ENCODE peak calls at places on chromosomes 1 and 21, in six cellular contexts. One of them, this sample, is unnamed. For H3K4me1, the result is how much of the 10 kb centered on the place peaks cover.

GRCh38 chr1:153777648-153778047 is 2.4 kb downstream of the SLC27A3 start:
- DNase-seq in IMR-90: peak
- DNase-seq in neuronal stem cell: no peak
- DNase-seq in mesenchymal stem cell: no peak
- DNase-seq in mesendoderm: no peak
- DNase-seq in H1: no peak
- DNase-seq in this sample: no peak

GRCh38 chr1:212754715-212755114 is 36.9 kb downstream of the NSL1 start:
- DNase-seq in IMR-90: no peak
- DNase-seq in neuronal stem cell: no peak
- DNase-seq in mesenchymal stem cell: peak
- DNase-seq in mesendoderm: peak
- DNase-seq in H1: no peak
- DNase-seq in this sample: no peak

GRCh38 chr1:41514381-41514780 is 29.9 kb upstream of the EDN2 start:
- DNase-seq in IMR-90: no peak
- DNase-seq in neuronal stem cell: no peak
- DNase-seq in mesenchymal stem cell: no peak
- DNase-seq in mesendoderm: no peak
- DNase-seq in H1: no peak
- DNase-seq in this sample: peak

GRCh38 chr1:64302971-64303370 is 99.5 kb downstream of the UBE2U start:
- DNase-seq in IMR-90: peak
- DNase-seq in neuronal stem cell: no peak
- DNase-seq in mesenchymal stem cell: no peak
- DNase-seq in mesendoderm: no peak
- DNase-seq in H1: no peak
- DNase-seq in this sample: no peak

GRCh38 chr21:15421947-15422346 is 307.8 kb upstream of the USP25 start:
- DNase-seq in IMR-90: no peak
- DNase-seq in neuronal stem cell: no peak
- DNase-seq in mesenchymal stem cell: no peak
- DNase-seq in mesendoderm: no peak
- DNase-seq in H1: no peak
- DNase-seq in this sample: no peak

GRCh38 chr1:1022322-1023090 is 2.6 kb downstream of the AGRN start:
- DNase-seq in IMR-90: no peak
- DNase-seq in neuronal stem cell: no peak
- DNase-seq in mesenchymal stem cell: no peak
- DNase-seq in mesendoderm: no peak
- DNase-seq in H1: no peak
- DNase-seq in this sample: no peak

GRCh38 chr21:29419422-29419821 is 120.7 kb downstream of the BACH1 start:
- DNase-seq in IMR-90: no peak
- DNase-seq in neuronal stem cell: no peak
- DNase-seq in mesenchymal stem cell: no peak
- DNase-seq in mesendoderm: no peak
- DNase-seq in H1: no peak
- DNase-seq in this sample: no peak

GRCh38 chr1:94235189-94236020 is 2.0 kb downstream of the ARHGAP29 start:
- DNase-seq in IMR-90: no peak
- DNase-seq in neuronal stem cell: no peak
- DNase-seq in mesenchymal stem cell: no peak
- DNase-seq in mesendoderm: no peak
- DNase-seq in H1: no peak
- DNase-seq in this sample: no peak

GRCh38 chr1:10868599-10868965 is 72.1 kb upstream of the CASZ1 start:
- DNase-seq in IMR-90: no peak
- DNase-seq in neuronal stem cell: no peak
- DNase-seq in mesenchymal stem cell: no peak
- DNase-seq in mesendoderm: no peak
- DNase-seq in H1: no peak
- DNase-seq in this sample: peak

GRCh38 chr1:171188388-171189266 is 3.5 kb downstream of the FMO2 start:
- DNase-seq in IMR-90: peak
- DNase-seq in neuronal stem cell: peak
- DNase-seq in mesenchymal stem cell: peak
- DNase-seq in mesendoderm: peak
- DNase-seq in H1: no peak
- DNase-seq in this sample: peak

GRCh38 chr1:93087532-93087931 is 8.4 kb downstream of the MTF2 start:
- DNase-seq in IMR-90: no peak
- DNase-seq in neuronal stem cell: no peak
- DNase-seq in mesenchymal stem cell: no peak
- DNase-seq in mesendoderm: no peak
- DNase-seq in H1: no peak
- DNase-seq in this sample: no peak

GRCh38 chr1:205141236-205142104 is 19.7 kb upstream of the RBBP5 start:
- DNase-seq in IMR-90: peak
- DNase-seq in neuronal stem cell: peak
- DNase-seq in mesenchymal stem cell: peak
- DNase-seq in mesendoderm: peak
- DNase-seq in H1: peak
- DNase-seq in this sample: peak

GRCh38 chr1:21115098-21115760 is 61.5 kb downstream of the EIF4G3 start:
- DNase-seq in IMR-90: no peak
- DNase-seq in neuronal stem cell: no peak
- DNase-seq in mesenchymal stem cell: no peak
- DNase-seq in mesendoderm: no peak
- DNase-seq in H1: no peak
- DNase-seq in this sample: no peak

GRCh38 chr1:21121764-21122471 is 54.8 kb downstream of the EIF4G3 start:
- DNase-seq in IMR-90: peak
- DNase-seq in neuronal stem cell: no peak
- DNase-seq in mesenchymal stem cell: no peak
- DNase-seq in mesendoderm: no peak
- DNase-seq in H1: no peak
- DNase-seq in this sample: no peak

GRCh38 chr1:21117159-21117953 is 59.3 kb downstream of the EIF4G3 start:
- DNase-seq in IMR-90: no peak
- DNase-seq in neuronal stem cell: peak
- DNase-seq in mesenchymal stem cell: no peak
- DNase-seq in mesendoderm: no peak
- DNase-seq in H1: no peak
- DNase-seq in this sample: no peak
- H3K4me3 ChIP-seq in IMR-90: no peak
- H3K4me3 ChIP-seq in neuronal stem cell: no peak
- H3K4me3 ChIP-seq in mesenchymal stem cell: no peak
- H3K4me3 ChIP-seq in mesendoderm: no peak
- H3K4me3 ChIP-seq in H1: no peak
- H3K4me3 ChIP-seq in this sample: no peak

GRCh38 chr1:16211824-16212223 is 628 bp downstream of the ARHGEF19 start:
- DNase-seq in IMR-90: no peak
- DNase-seq in neuronal stem cell: no peak
- DNase-seq in mesenchymal stem cell: no peak
- DNase-seq in mesendoderm: no peak
- DNase-seq in H1: no peak
- DNase-seq in this sample: no peak
- H3K4ac ChIP-seq in IMR-90: no peak
- H3K4ac ChIP-seq in neuronal stem cell: no peak
- H3K4ac ChIP-seq in mesenchymal stem cell: no peak
- H3K4ac ChIP-seq in mesendoderm: peak
- H3K4ac ChIP-seq in H1: peak
- H3K4ac ChIP-seq in this sample: peak

GRCh38 chr1:68217060-68217554 is 15.2 kb downstream of the WLS start:
- DNase-seq in IMR-90: no peak
- DNase-seq in neuronal stem cell: peak
- DNase-seq in mesenchymal stem cell: no peak
- DNase-seq in mesendoderm: peak
- DNase-seq in H1: no peak
- DNase-seq in this sample: no peak

GRCh38 chr1:68221001-68221970 is 11.0 kb downstream of the WLS start:
- DNase-seq in IMR-90: no peak
- DNase-seq in neuronal stem cell: no peak
- DNase-seq in mesenchymal stem cell: no peak
- DNase-seq in mesendoderm: no peak
- DNase-seq in H1: no peak
- DNase-seq in this sample: peak

GRCh38 chr1:68216088-68216487 is 16.2 kb downstream of the WLS start:
- DNase-seq in IMR-90: no peak
- DNase-seq in neuronal stem cell: no peak
- DNase-seq in mesenchymal stem cell: no peak
- DNase-seq in mesendoderm: no peak
- DNase-seq in H1: no peak
- DNase-seq in this sample: no peak

GRCh38 chr1:68220420-68220819 is 11.9 kb downstream of the WLS start:
- DNase-seq in IMR-90: no peak
- DNase-seq in neuronal stem cell: no peak
- DNase-seq in mesenchymal stem cell: no peak
- DNase-seq in mesendoderm: no peak
- DNase-seq in H1: no peak
- DNase-seq in this sample: no peak

GRCh38 chr1:68218485-68218884 is 13.8 kb downstream of the WLS start:
- DNase-seq in IMR-90: no peak
- DNase-seq in neuronal stem cell: no peak
- DNase-seq in mesenchymal stem cell: no peak
- DNase-seq in mesendoderm: peak
- DNase-seq in H1: no peak
- DNase-seq in this sample: peak
- H3K4me1 ChIP-seq in IMR-90: under half
- H3K4me1 ChIP-seq in neuronal stem cell: under half
- H3K4me1 ChIP-seq in mesenchymal stem cell: under half
- H3K4me1 ChIP-seq in mesendoderm: under half
- H3K4me1 ChIP-seq in H1: under half
- H3K4me1 ChIP-seq in this sample: under half

DNA sequence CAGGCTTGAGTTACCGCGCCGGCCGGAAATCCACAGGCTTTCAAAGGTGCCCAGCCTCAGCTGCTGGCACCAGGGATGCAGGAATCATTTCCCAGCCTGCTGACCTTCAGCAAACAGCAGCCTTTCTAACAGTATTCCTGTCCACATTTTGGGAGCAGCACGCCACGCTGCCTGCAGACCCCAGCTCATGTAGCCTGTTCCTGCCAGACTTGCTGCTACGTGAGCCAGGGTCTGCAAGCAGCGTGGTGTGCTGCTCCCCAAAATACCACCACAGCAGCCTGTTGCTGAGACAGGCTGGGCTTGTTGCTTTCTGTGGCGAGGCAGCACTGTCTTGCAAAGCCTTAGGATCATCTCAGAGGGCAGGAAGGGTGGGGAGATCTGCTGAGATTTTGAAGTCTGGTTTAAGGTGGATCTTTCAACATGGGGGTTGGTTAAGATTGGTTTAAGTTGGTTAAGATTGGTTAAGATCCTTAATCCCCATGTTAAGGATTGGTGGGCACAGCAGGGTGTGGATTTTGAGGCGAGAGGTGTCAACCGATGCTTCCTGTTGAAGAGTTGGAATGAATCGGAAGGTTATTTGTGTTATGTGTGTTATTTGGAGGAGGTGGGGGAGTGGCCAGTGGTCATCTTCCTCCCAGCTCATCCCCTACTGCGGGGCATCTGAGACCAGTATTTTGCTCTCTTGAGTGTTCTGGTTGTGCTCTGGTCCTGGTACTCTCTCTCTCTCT is 12.9 kb downstream of the FAAH start:
- DNase-seq in IMR-90: no peak
- DNase-seq in neuronal stem cell: peak
- DNase-seq in mesenchymal stem cell: peak
- DNase-seq in mesendoderm: peak
- DNase-seq in H1: no peak
- DNase-seq in this sample: no peak
- H3K4me3 ChIP-seq in IMR-90: no peak
- H3K4me3 ChIP-seq in neuronal stem cell: peak
- H3K4me3 ChIP-seq in mesenchymal stem cell: no peak
- H3K4me3 ChIP-seq in mesendoderm: no peak
- H3K4me3 ChIP-seq in H1: no peak
- H3K4me3 ChIP-seq in this sample: no peak

DNA sequence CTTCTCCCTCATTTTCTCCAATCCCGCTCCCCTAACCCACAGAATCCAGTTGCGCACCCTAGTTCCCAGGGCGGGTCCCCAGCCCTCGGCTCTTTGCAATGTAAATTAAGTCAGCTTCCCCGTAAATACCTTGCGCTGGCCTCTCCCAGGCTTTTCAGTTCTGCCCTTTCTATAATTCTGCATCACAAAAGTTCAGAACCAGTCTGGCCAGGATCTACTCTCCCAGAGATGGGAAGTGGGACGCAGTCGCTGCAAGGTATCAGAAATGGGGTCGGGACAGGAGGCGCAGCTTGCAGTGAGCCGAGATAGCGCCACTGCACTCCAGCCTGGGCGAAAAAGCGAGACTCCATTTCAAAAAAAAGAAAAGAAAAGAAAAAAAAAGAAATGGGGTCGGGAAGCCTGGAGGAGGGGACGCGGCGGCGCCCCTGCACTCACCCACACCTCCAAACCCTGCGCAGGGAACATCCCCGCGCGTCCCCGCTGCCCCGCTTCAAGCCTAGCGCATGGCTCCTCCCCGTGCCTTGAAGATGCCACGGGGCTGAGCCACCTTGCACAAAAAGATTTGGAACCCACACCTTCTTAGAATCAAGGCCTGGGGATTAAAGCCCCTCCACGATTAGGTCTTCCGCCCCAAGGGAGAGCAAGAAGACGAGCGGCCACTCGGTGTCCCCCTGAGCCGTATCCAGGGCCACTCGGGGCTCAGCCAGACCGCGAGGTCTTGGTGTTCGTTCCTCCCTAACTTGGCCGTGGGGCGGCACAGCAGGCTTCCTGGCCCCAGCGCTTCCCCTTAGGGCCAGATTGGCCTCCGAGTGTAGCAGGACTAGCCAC is 27.2 kb upstream of the ITLN2 start:
- DNase-seq in IMR-90: no peak
- DNase-seq in neuronal stem cell: no peak
- DNase-seq in mesenchymal stem cell: no peak
- DNase-seq in mesendoderm: peak
- DNase-seq in H1: peak
- DNase-seq in this sample: no peak
- H3K4ac ChIP-seq in IMR-90: no peak
- H3K4ac ChIP-seq in neuronal stem cell: no peak
- H3K4ac ChIP-seq in mesenchymal stem cell: no peak
- H3K4ac ChIP-seq in mesendoderm: no peak
- H3K4ac ChIP-seq in H1: peak
- H3K4ac ChIP-seq in this sample: no peak

DNA sequence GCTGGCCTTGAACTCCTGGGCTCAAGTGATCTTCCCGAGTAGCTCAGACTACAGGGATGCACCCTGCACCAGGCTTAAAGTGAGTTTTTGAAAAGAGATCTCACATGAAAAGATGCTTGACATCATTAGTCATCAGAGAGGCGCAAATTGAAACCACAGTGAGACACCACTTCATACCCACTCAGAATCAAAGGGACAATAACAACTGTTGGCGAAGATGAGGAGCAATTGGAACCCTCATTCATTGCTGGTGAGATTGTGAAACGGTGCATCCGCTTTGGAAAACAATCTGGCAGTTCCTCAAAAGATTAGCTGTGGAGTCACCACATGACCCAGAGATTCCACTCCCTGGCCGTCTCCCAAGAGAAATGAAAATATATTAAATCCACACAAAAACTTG is 122.3 kb downstream of the PGBD5 start:
- DNase-seq in IMR-90: peak
- DNase-seq in neuronal stem cell: no peak
- DNase-seq in mesenchymal stem cell: no peak
- DNase-seq in mesendoderm: no peak
- DNase-seq in H1: no peak
- DNase-seq in this sample: no peak
- H3K4me1 ChIP-seq in IMR-90: under half
- H3K4me1 ChIP-seq in neuronal stem cell: under half
- H3K4me1 ChIP-seq in mesenchymal stem cell: under half
- H3K4me1 ChIP-seq in mesendoderm: under half
- H3K4me1 ChIP-seq in H1: under half
- H3K4me1 ChIP-seq in this sample: under half

GRCh38 chr1:151616505-151616849 is 4.6 kb downstream of the SNX27 start:
- DNase-seq in IMR-90: peak
- DNase-seq in neuronal stem cell: no peak
- DNase-seq in mesenchymal stem cell: no peak
- DNase-seq in mesendoderm: no peak
- DNase-seq in H1: no peak
- DNase-seq in this sample: no peak
- H3K4me3 ChIP-seq in IMR-90: no peak
- H3K4me3 ChIP-seq in neuronal stem cell: no peak
- H3K4me3 ChIP-seq in mesenchymal stem cell: no peak
- H3K4me3 ChIP-seq in mesendoderm: no peak
- H3K4me3 ChIP-seq in H1: no peak
- H3K4me3 ChIP-seq in this sample: no peak

This sample was measured in trophoblast cell.